ENCODE peak calls at places on chromosomes 6 and 20, in seven cellular contexts. Z, F, I, M, Y, D and R are unnamed samples.

GRCh38 chr6:94254689-94255088 is 835.3 kb upstream of the EPHA7 start:
- DNase-seq in F (no peak), M (no peak), D (no peak), Y (peak), Z (peak), I (no peak), R (no peak)

GRCh38 chr6:73802366-73802765 is 106.4 kb downstream of the CD109 start:
- DNase-seq in Z (no peak), I (no peak), Y (no peak), D (no peak), F (no peak), M (no peak), R (no peak)

GRCh38 chr20:46631212-46631869 is 19.9 kb downstream of the SLC13A3 start:
- DNase-seq in D (no peak), I (no peak), M (no peak), F (no peak), Y (no peak), Z (no peak), R (no peak)

GRCh38 chr6:14831922-14832321 is 413.9 kb upstream of the JARID2 start:
- DNase-seq in D (no peak), Z (peak), F (no peak), M (no peak), I (no peak), Y (no peak), R (no peak)

GRCh38 chr6:20802596-20802995 is 268.3 kb downstream of the CDKAL1 start:
- DNase-seq in Y (no peak), D (no peak), M (no peak), F (no peak), I (no peak), Z (no peak), R (no peak)

GRCh38 chr20:5705827-5706226 is 44.4 kb upstream of the SHLD1 start:
- DNase-seq in M (no peak), D (no peak), Y (no peak), Z (no peak), F (no peak), I (no peak), R (no peak)

GRCh38 chr6:108737594-108738546 is 110.4 kb upstream of the ARMC2 start:
- DNase-seq in F (no peak), M (no peak), Y (no peak), I (no peak), Z (no peak), D (no peak), R (no peak)

GRCh38 chr20:58538752-58539151 is 23.6 kb upstream of the APCDD1L start:
- DNase-seq in M (no peak), Z (no peak), Y (no peak), I (no peak), F (no peak), D (no peak), R (no peak)

GRCh38 chr6:28922004-28922840 is 1.6 kb downstream of the TRIM27 start:
- DNase-seq in Z (no peak), M (no peak), I (no peak), Y (peak), F (peak), D (no peak), R (no peak)

GRCh38 chr6:48733581-48733980 is 622.6 kb upstream of the PTCHD4 start:
- DNase-seq in M (no peak), F (no peak), D (no peak), I (no peak), Y (no peak), Z (no peak), R (no peak)

GRCh38 chr20:43917380-43917779 is 2.7 kb downstream of the TOX2 start:
- DNase-seq in I (no peak), F (no peak), Z (no peak), Y (no peak), D (no peak), M (no peak), R (no peak)

GRCh38 chr6:126716826-126717514 is 377.1 kb downstream of the CENPW start:
- DNase-seq in Z (no peak), D (no peak), Y (peak), I (no peak), M (peak), F (no peak), R (no peak)

GRCh38 chr20:62360854-62361798 is 6.0 kb downstream of the LAMA5 start:
- DNase-seq in M (no peak), Z (no peak), Y (no peak), D (no peak), I (no peak), F (no peak), R (no peak)

GRCh38 chr6:32668226-32668747 is 1.8 kb upstream of the HLA-DQB1 start:
- DNase-seq in Z (peak), F (peak), M (no peak), I (no peak), D (peak), Y (peak), R (peak)

GRCh38 chr20:34703061-34703572 is 1.0 kb upstream of the TP53INP2 start:
- DNase-seq in Z (no peak), Y (no peak), D (no peak), I (no peak), M (no peak), F (no peak), R (no peak)

GRCh38 chr6:34020278-34020677 is 125.6 kb downstream of the GRM4 start:
- DNase-seq in M (no peak), Z (no peak), D (no peak), Y (no peak), F (no peak), I (no peak), R (no peak)

GRCh38 chr20:53805895-53806384 is 212.3 kb upstream of the ZNF217 start:
- DNase-seq in Z (no peak), M (no peak), Y (no peak), D (no peak), I (no peak), F (no peak), R (no peak)

GRCh38 chr6:163922562-163922961 is 508.0 kb downstream of the QKI start:
- DNase-seq in Z (no peak), F (no peak), Y (no peak), D (no peak), I (no peak), M (no peak), R (no peak)

GRCh38 chr6:3228791-3229565 is 1.5 kb upstream of the TUBB2B start:
- DNase-seq in F (peak), M (peak), Y (peak), I (no peak), D (no peak), Z (no peak), R (no peak)

GRCh38 chr20:8940311-8940710 is 128.6 kb upstream of the PLCB4 start:
- DNase-seq in Y (no peak), F (no peak), Z (no peak), D (no peak), I (no peak), M (no peak), R (no peak)

GRCh38 chr6:149221774-149222070 is 95.8 kb upstream of the TAB2 start:
- DNase-seq in I (no peak), Y (no peak), Z (no peak), F (no peak), D (no peak), M (no peak), R (no peak)

GRCh38 chr6:145155873-145156782 is 579.2 kb downstream of the EPM2A start:
- DNase-seq in D (no peak), Y (no peak), Z (no peak), F (no peak), M (no peak), I (no peak), R (no peak)

GRCh38 chr20:3420211-3420707 is 12.8 kb upstream of the DNAAF9 start:
- DNase-seq in Z (peak), F (no peak), M (no peak), Y (no peak), D (peak), I (no peak), R (peak)

GRCh38 chr6:119348308-119349040 is 1.1 kb downstream of the MAN1A1 start:
- DNase-seq in Y (peak), D (no peak), F (peak), Z (no peak), I (no peak), M (peak), R (peak)

GRCh38 chr6:151307501-151307900 is 67.7 kb downstream of the AKAP12 start:
- DNase-seq in D (no peak), I (no peak), F (no peak), M (no peak), Z (no peak), Y (no peak), R (no peak)

GRCh38 chr6:144262470-144263369 is 22.4 kb upstream of the UTRN start:
- DNase-seq in F (peak), I (no peak), M (no peak), D (no peak), Z (no peak), Y (no peak), R (no peak)

GRCh38 chr6:140124498-140124897 is 750.0 kb upstream of the CITED2 start:
- DNase-seq in I (no peak), Y (no peak), Z (no peak), F (no peak), M (no peak), D (no peak), R (no peak)

GRCh38 chr20:59400666-59401065 is 100.3 kb downstream of the EDN3 start:
- DNase-seq in Z (no peak), Y (no peak), F (no peak), I (no peak), M (no peak), D (no peak), R (no peak)

GRCh38 chr6:56890683-56891429 is 64.1 kb upstream of the BEND6 start:
- DNase-seq in M (no peak), I (no peak), F (no peak), Z (peak), D (peak), Y (no peak), R (no peak)

GRCh38 chr20:2680046-2680445 is 12.5 kb upstream of the EBF4 start:
- DNase-seq in D (no peak), I (no peak), Z (no peak), F (no peak), Y (no peak), M (no peak), R (no peak)

GRCh38 chr6:63440057-63440456 is 120.3 kb upstream of the LGSN start:
- DNase-seq in I (no peak), D (no peak), Y (no peak), F (no peak), Z (no peak), M (no peak), R (no peak)

GRCh38 chr6:26217714-26218075 is 130.5 kb downstream of the HFE start:
- DNase-seq in D (no peak), M (no peak), F (no peak), I (no peak), Y (no peak), Z (no peak), R (no peak)

GRCh38 chr6:68901044-68901443 is 266.0 kb downstream of the ADGRB3 start:
- DNase-seq in Z (no peak), I (no peak), F (no peak), D (no peak), M (no peak), Y (peak), R (no peak)

GRCh38 chr6:73394577-73395354 is at the start of gene DDX43:
- DNase-seq in Z (peak), D (no peak), Y (no peak), F (no peak), M (no peak), I (no peak), R (peak)

GRCh38 chr6:4567141-4567540 is 209.1 kb upstream of the CDYL start:
- DNase-seq in D (no peak), Z (no peak), M (no peak), F (no peak), Y (no peak), I (no peak), R (no peak)

GRCh38 chr6:3592371-3592941 is 135.6 kb upstream of the SLC22A23 start:
- DNase-seq in D (no peak), I (no peak), Z (no peak), F (no peak), Y (no peak), M (no peak), R (no peak)

GRCh38 chr6:5995705-5996686 is 10.7 kb downstream of the NRN1 start:
- DNase-seq in F (no peak), M (peak), D (no peak), I (no peak), Y (peak), Z (peak), R (no peak)

GRCh38 chr20:57264908-57265648 is 1.4 kb downstream of the BMP7 start:
- DNase-seq in F (no peak), I (no peak), Z (no peak), D (peak), Y (peak), M (peak), R (no peak)